ENCODE peak calls at places on chromosomes 11 and 22, in six cellular contexts. V, Z, H, Y, R and G are unnamed samples.

GRCh38 chr11:107785401-107785800 is 73.2 kb downstream of the SLC35F2 start:
- DNase-seq in V (no peak), Z (no peak), H (no peak), Y (no peak), R (no peak), G (no peak)

GRCh38 chr22:30933457-30933856 is 35.1 kb downstream of the MORC2 start:
- DNase-seq in V (no peak), Z (no peak), H (no peak), Y (no peak), R (no peak), G (no peak)

GRCh38 chr22:43851058-43851978 is 11.0 kb downstream of the SULT4A1 start:
- DNase-seq in V (no peak), Z (peak), H (no peak), Y (no peak), R (no peak), G (no peak)

GRCh38 chr11:102971766-102972165 is 16.2 kb upstream of the MMP13 start:
- DNase-seq in V (no peak), Z (no peak), H (no peak), Y (no peak), R (no peak), G (no peak)

GRCh38 chr11:12968101-12968500 is 41.0 kb upstream of the RASSF10 start:
- DNase-seq in V (no peak), Z (no peak), H (no peak), Y (no peak), R (no peak), G (no peak)

GRCh38 chr22:48551716-48552268 is 1275.9 kb downstream of the BRD1 start:
- DNase-seq in V (no peak), Z (no peak), H (no peak), Y (no peak), R (no peak), G (peak)

GRCh38 chr22:42156121-42156520 is 25.5 kb upstream of the CYP2D6 start:
- DNase-seq in V (no peak), Z (no peak), H (no peak), Y (no peak), R (no peak), G (no peak)

GRCh38 chr22:25112538-25113253 is 87.0 kb upstream of the CRYBB3 start:
- DNase-seq in V (no peak), Z (no peak), H (no peak), Y (no peak), R (no peak), G (no peak)

GRCh38 chr11:10695821-10696220 is 2.3 kb upstream of the IRAG1 start:
- DNase-seq in V (no peak), Z (no peak), H (no peak), Y (no peak), R (no peak), G (no peak)

GRCh38 chr11:47394050-47394321 is 14.4 kb upstream of the SLC39A13 start:
- DNase-seq in V (no peak), Z (peak), H (no peak), Y (no peak), R (no peak), G (peak)

GRCh38 chr11:34271727-34272126 is 86.1 kb downstream of the ABTB2 start:
- DNase-seq in V (no peak), Z (no peak), H (no peak), Y (no peak), R (no peak), G (no peak)

GRCh38 chr22:20750461-20751184 is 23.3 kb upstream of the SERPIND1 start:
- DNase-seq in V (no peak), Z (no peak), H (no peak), Y (no peak), R (no peak), G (no peak)

GRCh38 chr11:121426476-121427454 is 25.3 kb upstream of the SORL1 start:
- DNase-seq in V (no peak), Z (peak), H (no peak), Y (no peak), R (peak), G (peak)

GRCh38 chr11:79044211-79044610 is 396.6 kb downstream of the TENM4 start:
- DNase-seq in V (no peak), Z (no peak), H (no peak), Y (no peak), R (no peak), G (no peak)

GRCh38 chr11:122717264-122717867 is 61.8 kb downstream of the UBASH3B start:
- DNase-seq in V (no peak), Z (no peak), H (no peak), Y (peak), R (no peak), G (no peak)

GRCh38 chr11:135027461-135027860 is 615.4 kb upstream of the B3GAT1 start:
- DNase-seq in V (no peak), Z (no peak), H (no peak), Y (peak), R (no peak), G (peak)

GRCh38 chr22:48895831-48896765 is 931.6 kb downstream of the BRD1 start:
- DNase-seq in V (no peak), Z (peak), H (no peak), Y (no peak), R (no peak), G (peak)

GRCh38 chr22:32103648-32104326 is 55.3 kb downstream of the C22orf42 start:
- DNase-seq in V (no peak), Z (no peak), H (no peak), Y (no peak), R (no peak), G (no peak)

GRCh38 chr11:63762662-63763505 is 5.7 kb downstream of the ZFTA start:
- DNase-seq in V (no peak), Z (peak), H (no peak), Y (no peak), R (no peak), G (peak)

GRCh38 chr11:90555477-90555876 is 332.6 kb upstream of the CHORDC1 start:
- DNase-seq in V (no peak), Z (no peak), H (no peak), Y (no peak), R (no peak), G (no peak)

GRCh38 chr11:92505689-92506088 is 281.1 kb downstream of the FAT3 start:
- DNase-seq in V (no peak), Z (no peak), H (no peak), Y (no peak), R (no peak), G (no peak)